ENCODE peak calls at places on chromosomes 5 and 9, in six cellular contexts. One of them, this sample, is unnamed.

GRCh38 chr9:134925011-134925511 is 7.3 kb upstream of the FCN1 start:
- DNase-seq in BJ: no peak
- DNase-seq in choroid plexus epithelial cell: no peak
- DNase-seq in tibial artery: no peak
- DNase-seq in HepG2: no peak
- DNase-seq in pancreas: no peak
- DNase-seq in this sample: no peak

GRCh38 chr5:149338364-149338763 is 6.9 kb upstream of the GRPEL2 start:
- DNase-seq in choroid plexus epithelial cell: no peak
- DNase-seq in BJ: no peak
- DNase-seq in pancreas: no peak
- DNase-seq in tibial artery: no peak
- DNase-seq in HepG2: peak; percentile 26
- DNase-seq in this sample: peak; percentile 47

GRCh38 chr9:83266618-83267543 is 203.9 kb upstream of the RASEF start:
- DNase-seq in pancreas: no peak
- DNase-seq in BJ: no peak
- DNase-seq in tibial artery: no peak
- DNase-seq in HepG2: peak; percentile 78
- DNase-seq in choroid plexus epithelial cell: peak; percentile 8
- DNase-seq in this sample: peak; percentile 8

GRCh38 chr5:179732918-179733763 is 519 bp downstream of the MAML1 start:
- DNase-seq in HepG2: no peak
- DNase-seq in tibial artery: peak; percentile 35
- DNase-seq in pancreas: peak; percentile 77
- DNase-seq in BJ: no peak
- DNase-seq in choroid plexus epithelial cell: peak; percentile 43
- DNase-seq in this sample: peak; percentile 46

GRCh38 chr9:128558431-128559310 is 6.3 kb downstream of the SPTAN1 start:
- DNase-seq in pancreas: peak; percentile 77
- DNase-seq in BJ: peak; percentile 54
- DNase-seq in choroid plexus epithelial cell: peak; percentile 91
- DNase-seq in HepG2: peak; percentile 53
- DNase-seq in tibial artery: peak; percentile 83
- DNase-seq in this sample: peak; percentile 81

GRCh38 chr5:31269259-31269658 is 75.8 kb downstream of the CDH6 start:
- DNase-seq in HepG2: no peak
- DNase-seq in BJ: no peak
- DNase-seq in pancreas: no peak
- DNase-seq in choroid plexus epithelial cell: no peak
- DNase-seq in tibial artery: no peak
- DNase-seq in this sample: no peak

GRCh38 chr9:134928796-134929559 is 11.3 kb upstream of the FCN1 start:
- DNase-seq in BJ: no peak
- DNase-seq in HepG2: no peak
- DNase-seq in choroid plexus epithelial cell: no peak
- DNase-seq in pancreas: peak; percentile 44
- DNase-seq in tibial artery: peak; percentile 71
- DNase-seq in this sample: no peak

GRCh38 chr5:150082364-150082763 is 4.0 kb downstream of the CSF1R start:
- DNase-seq in tibial artery: no peak
- DNase-seq in pancreas: no peak
- DNase-seq in BJ: no peak
- DNase-seq in choroid plexus epithelial cell: no peak
- DNase-seq in HepG2: no peak
- DNase-seq in this sample: no peak

GRCh38 chr5:759111-759741 is 25.3 kb downstream of the ZDHHC11B start:
- DNase-seq in HepG2: peak; percentile 81
- DNase-seq in pancreas: peak; percentile 79
- DNase-seq in tibial artery: no peak
- DNase-seq in BJ: no peak
- DNase-seq in choroid plexus epithelial cell: peak; percentile 21
- DNase-seq in this sample: no peak

GRCh38 chr9:134339183-134339806 is 13.0 kb downstream of the RXRA start:
- DNase-seq in tibial artery: no peak
- DNase-seq in HepG2: no peak
- DNase-seq in choroid plexus epithelial cell: no peak
- DNase-seq in pancreas: no peak
- DNase-seq in BJ: no peak
- DNase-seq in this sample: no peak

GRCh38 chr5:142181096-142181495 is 72.5 kb downstream of the NDFIP1 start:
- DNase-seq in pancreas: no peak
- DNase-seq in BJ: no peak
- DNase-seq in tibial artery: no peak
- DNase-seq in choroid plexus epithelial cell: no peak
- DNase-seq in HepG2: no peak
- DNase-seq in this sample: no peak

GRCh38 chr9:6545017-6545691 is 100.4 kb downstream of the GLDC start:
- DNase-seq in HepG2: no peak
- DNase-seq in BJ: no peak
- DNase-seq in pancreas: no peak
- DNase-seq in choroid plexus epithelial cell: no peak
- DNase-seq in tibial artery: no peak
- DNase-seq in this sample: peak; percentile 96

GRCh38 chr9:101711330-101711941 is 27.0 kb downstream of the GRIN3A start:
- DNase-seq in pancreas: no peak
- DNase-seq in BJ: no peak
- DNase-seq in HepG2: peak; percentile 23
- DNase-seq in tibial artery: no peak
- DNase-seq in choroid plexus epithelial cell: peak; percentile 15
- DNase-seq in this sample: no peak

GRCh38 chr9:104091708-104092107 is 2.4 kb upstream of the SMC2 start:
- DNase-seq in choroid plexus epithelial cell: peak; percentile 27
- DNase-seq in pancreas: no peak
- DNase-seq in BJ: no peak
- DNase-seq in tibial artery: no peak
- DNase-seq in HepG2: peak; percentile 32
- DNase-seq in this sample: no peak
- TF ChIP-seq CTCF in choroid plexus epithelial cell: no peak
- TF ChIP-seq CTCF in pancreas: no peak
- TF ChIP-seq CTCF in BJ: no peak
- TF ChIP-seq CTCF in tibial artery: peak; percentile 46
- TF ChIP-seq CTCF in HepG2: no peak
- TF ChIP-seq CTCF in this sample: no peak

GRCh38 chr5:32503261-32503660 is 58.7 kb upstream of the ZFR start:
- DNase-seq in HepG2: no peak
- DNase-seq in tibial artery: no peak
- DNase-seq in BJ: no peak
- DNase-seq in choroid plexus epithelial cell: no peak
- DNase-seq in pancreas: no peak
- DNase-seq in this sample: no peak

GRCh38 chr5:32505718-32506117 is 61.2 kb upstream of the ZFR start:
- DNase-seq in choroid plexus epithelial cell: peak; percentile 76
- DNase-seq in BJ: no peak
- DNase-seq in tibial artery: no peak
- DNase-seq in HepG2: no peak
- DNase-seq in pancreas: no peak
- DNase-seq in this sample: peak; percentile 86

GRCh38 chr5:32506809-32507208 is 62.3 kb upstream of the ZFR start:
- DNase-seq in BJ: peak; percentile 78
- DNase-seq in HepG2: no peak
- DNase-seq in choroid plexus epithelial cell: no peak
- DNase-seq in tibial artery: peak; percentile 41
- DNase-seq in pancreas: no peak
- DNase-seq in this sample: peak; percentile 92

GRCh38 chr5:32506251-32506661 is 61.7 kb upstream of the ZFR start:
- DNase-seq in pancreas: no peak
- DNase-seq in HepG2: no peak
- DNase-seq in tibial artery: no peak
- DNase-seq in BJ: no peak
- DNase-seq in choroid plexus epithelial cell: peak; percentile 40
- DNase-seq in this sample: peak; percentile 33

DNA sequence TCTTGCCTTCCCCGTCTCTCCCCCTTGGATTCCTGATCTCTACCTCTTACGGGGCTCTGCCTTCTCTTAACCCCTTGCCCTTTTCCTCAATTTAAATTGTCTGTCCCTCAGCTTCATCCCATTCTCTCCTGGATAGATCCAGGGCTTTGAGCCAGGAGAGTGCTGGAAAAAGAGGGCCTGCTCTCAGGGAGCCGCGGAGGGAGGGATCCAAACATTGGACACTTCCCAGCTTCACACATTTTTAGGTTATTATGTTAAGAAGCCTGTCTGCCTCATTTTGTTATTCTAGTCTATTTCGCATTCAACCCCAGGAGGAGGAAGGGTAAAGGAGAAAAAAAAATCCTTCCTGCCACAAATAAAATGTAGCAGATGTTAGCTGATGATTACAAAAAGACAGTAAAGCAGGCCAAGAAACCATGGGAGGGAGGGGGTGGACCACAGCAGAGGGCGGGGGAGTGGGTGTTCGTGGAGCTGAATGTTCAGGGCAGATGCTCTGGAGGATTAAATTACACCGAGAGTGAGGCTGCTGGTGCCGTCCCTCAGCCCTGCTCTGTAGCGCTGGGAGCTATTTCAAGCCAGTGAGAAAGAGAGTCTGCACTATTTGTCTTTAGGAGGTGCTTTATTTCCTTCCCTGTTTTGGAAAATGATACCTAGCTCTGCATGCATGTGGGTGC is 60.5 kb upstream of the ZFR start:
- DNase-seq in pancreas: no peak
- DNase-seq in HepG2: no peak
- DNase-seq in BJ: peak; percentile 97
- DNase-seq in choroid plexus epithelial cell: peak; percentile 98
- DNase-seq in tibial artery: peak; percentile 56
- DNase-seq in this sample: peak; percentile 28
- H3K4me3 ChIP-seq in pancreas: no peak overlapping the region
- H3K4me3 ChIP-seq in HepG2: no peak overlapping the region
- H3K4me3 ChIP-seq in BJ: no peak overlapping the region
- H3K4me3 ChIP-seq in choroid plexus epithelial cell: peak overlapping the region; percentile 12
- H3K4me3 ChIP-seq in tibial artery: no peak overlapping the region
- H3K4me3 ChIP-seq in this sample: no peak overlapping the region

GRCh38 chr5:104080646-104081175 is 518.1 kb upstream of the NUDT12 start:
- DNase-seq in choroid plexus epithelial cell: no peak
- DNase-seq in tibial artery: no peak
- DNase-seq in HepG2: no peak
- DNase-seq in BJ: no peak
- DNase-seq in pancreas: no peak
- DNase-seq in this sample: no peak

GRCh38 chr5:104084896-104085295 is 522.3 kb upstream of the NUDT12 start:
- DNase-seq in tibial artery: no peak
- DNase-seq in HepG2: no peak
- DNase-seq in BJ: no peak
- DNase-seq in choroid plexus epithelial cell: no peak
- DNase-seq in pancreas: no peak
- DNase-seq in this sample: no peak

GRCh38 chr5:104081232-104081631 is 518.6 kb upstream of the NUDT12 start:
- DNase-seq in HepG2: no peak
- DNase-seq in pancreas: no peak
- DNase-seq in tibial artery: no peak
- DNase-seq in BJ: no peak
- DNase-seq in choroid plexus epithelial cell: no peak
- DNase-seq in this sample: no peak

GRCh38 chr5:104082754-104083153 is 520.2 kb upstream of the NUDT12 start:
- DNase-seq in tibial artery: no peak
- DNase-seq in pancreas: no peak
- DNase-seq in HepG2: no peak
- DNase-seq in choroid plexus epithelial cell: no peak
- DNase-seq in BJ: no peak
- DNase-seq in this sample: no peak
- TF ChIP-seq CTCF in tibial artery: no peak
- TF ChIP-seq CTCF in pancreas: no peak
- TF ChIP-seq CTCF in HepG2: no peak
- TF ChIP-seq CTCF in choroid plexus epithelial cell: no peak
- TF ChIP-seq CTCF in BJ: no peak
- TF ChIP-seq CTCF in this sample: no peak

GRCh38 chr5:126865299-126865698 is 88.4 kb downstream of the LMNB1 start:
- DNase-seq in tibial artery: no peak
- DNase-seq in pancreas: no peak
- DNase-seq in choroid plexus epithelial cell: peak; percentile 71
- DNase-seq in HepG2: no peak
- DNase-seq in BJ: peak; percentile 31
- DNase-seq in this sample: peak; percentile 52

GRCh38 chr5:126867237-126867636 is 90.3 kb downstream of the LMNB1 start:
- DNase-seq in BJ: no peak
- DNase-seq in HepG2: no peak
- DNase-seq in pancreas: no peak
- DNase-seq in tibial artery: no peak
- DNase-seq in choroid plexus epithelial cell: no peak
- DNase-seq in this sample: no peak

GRCh38 chr5:126868961-126869451 is 92.1 kb downstream of the LMNB1 start:
- DNase-seq in choroid plexus epithelial cell: peak; percentile 55
- DNase-seq in BJ: no peak
- DNase-seq in tibial artery: no peak
- DNase-seq in pancreas: no peak
- DNase-seq in HepG2: no peak
- DNase-seq in this sample: peak; percentile 27

GRCh38 chr5:126866837-126867236 is 89.9 kb downstream of the LMNB1 start:
- DNase-seq in choroid plexus epithelial cell: no peak
- DNase-seq in BJ: no peak
- DNase-seq in HepG2: no peak
- DNase-seq in tibial artery: no peak
- DNase-seq in pancreas: no peak
- DNase-seq in this sample: no peak

GRCh38 chr5:126868338-126868737 is 91.4 kb downstream of the LMNB1 start:
- DNase-seq in choroid plexus epithelial cell: no peak
- DNase-seq in BJ: no peak
- DNase-seq in pancreas: no peak
- DNase-seq in HepG2: no peak
- DNase-seq in tibial artery: no peak
- DNase-seq in this sample: no peak
- H3K4me3 ChIP-seq in choroid plexus epithelial cell: no peak overlapping the region
- H3K4me3 ChIP-seq in BJ: no peak overlapping the region
- H3K4me3 ChIP-seq in pancreas: no peak overlapping the region
- H3K4me3 ChIP-seq in HepG2: no peak overlapping the region
- H3K4me3 ChIP-seq in tibial artery: no peak overlapping the region
- H3K4me3 ChIP-seq in this sample: no peak overlapping the region

GRCh38 chr9:109063765-109064164 is 50.5 kb upstream of the CTNNAL1 start:
- DNase-seq in tibial artery: no peak
- DNase-seq in HepG2: no peak
- DNase-seq in choroid plexus epithelial cell: peak; percentile 55
- DNase-seq in BJ: no peak
- DNase-seq in pancreas: no peak
- DNase-seq in this sample: peak; percentile 34
- TF ChIP-seq CTCF in tibial artery: no peak
- TF ChIP-seq CTCF in HepG2: no peak
- TF ChIP-seq CTCF in choroid plexus epithelial cell: peak; percentile 35
- TF ChIP-seq CTCF in BJ: peak; percentile 14
- TF ChIP-seq CTCF in pancreas: no peak
- TF ChIP-seq CTCF in this sample: no peak

This sample was measured in epithelial cell of esophagus.